ENCODE peak calls at places on chromosomes 4 and X, in five cellular contexts. M, B, F, U and X are unnamed samples.

GRCh38 chrX:70998402-70999027 is 67.6 kb upstream of the SLC7A3 start:
- DNase-seq in B (peak; percentile 19), U (peak; percentile 69), F (no peak), M (no peak), X (no peak)

GRCh38 chrX:118530537-118530936 is 34.9 kb downstream of the DOCK11 start:
- DNase-seq in B (no peak), M (no peak), F (no peak), U (no peak), X (no peak)

GRCh38 chr4:153113061-153113837 is 91.0 kb upstream of the TRIM2 start:
- DNase-seq in M (no peak), F (no peak), U (no peak), B (no peak), X (no peak)

GRCh38 chrX:63330681-63331080 is 20.5 kb downstream of the SPIN4 start:
- DNase-seq in U (no peak), F (no peak), B (no peak), M (no peak), X (no peak)

GRCh38 chr4:3305610-3306371 is 13.0 kb downstream of the RGS12 start:
- DNase-seq in M (no peak), U (peak; percentile 45), B (no peak), F (no peak), X (no peak)

GRCh38 chrX:120463241-120463640 is 5.9 kb downstream of the LAMP2 start:
- DNase-seq in F (no peak), U (no peak), M (no peak), B (peak; percentile 40), X (no peak)

GRCh38 chrX:2974946-2975345 is 31.4 kb upstream of the ARSH start:
- DNase-seq in U (no peak), B (no peak), M (no peak), F (no peak), X (no peak)

GRCh38 chrX:115892787-115893671 is 277.5 kb upstream of the AGTR2 start:
- DNase-seq in B (no peak), M (no peak), F (no peak), U (peak; percentile 62), X (no peak)

GRCh38 chr4:143089291-143089690 is 95.4 kb upstream of the USP38 start:
- DNase-seq in B (no peak), M (no peak), U (peak; percentile 3), F (no peak), X (no peak)

GRCh38 chr4:156228706-156229105 is 275.0 kb upstream of the CTSO start:
- DNase-seq in F (no peak), U (no peak), B (no peak), M (no peak), X (no peak)

GRCh38 chr4:169283114-169283509 is 12.4 kb upstream of the SH3RF1 start:
- DNase-seq in U (no peak), M (no peak), F (peak; percentile 14), B (no peak), X (no peak)

GRCh38 chr4:142815834-142816233 is 30.3 kb downstream of the INPP4B start:
- DNase-seq in M (no peak), B (peak; percentile 15), U (no peak), F (no peak), X (no peak)

GRCh38 chrX:71291381-71291780 is 7.9 kb downstream of the NONO start:
- DNase-seq in B (no peak), F (no peak), M (no peak), U (no peak), X (no peak)

DNA sequence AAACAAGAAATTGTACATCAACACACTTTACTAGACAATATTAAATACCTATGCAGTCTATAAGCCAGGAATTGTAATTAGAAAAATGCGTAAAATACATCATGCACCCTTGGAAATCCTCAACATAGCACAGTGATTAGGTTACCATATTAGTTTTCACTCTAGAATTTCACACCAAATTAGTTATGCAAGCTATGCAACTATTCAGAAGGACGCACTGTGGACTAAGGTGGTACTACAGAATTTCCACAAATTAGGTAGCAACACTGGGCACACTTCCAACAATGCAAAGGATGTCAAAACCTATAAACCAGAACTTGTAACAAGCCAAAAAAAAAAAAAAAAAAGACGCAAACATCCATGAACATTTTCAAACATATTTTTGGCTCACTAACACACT is 71.1 kb upstream of the ZCCHC13 start:
- DNase-seq in B (no peak), F (no peak), M (no peak), U (no peak), X (no peak)
- TF ChIP-seq CTCF in B (no peak), F (no peak), M (no peak), U (peak; percentile 4), X (no peak)

DNA sequence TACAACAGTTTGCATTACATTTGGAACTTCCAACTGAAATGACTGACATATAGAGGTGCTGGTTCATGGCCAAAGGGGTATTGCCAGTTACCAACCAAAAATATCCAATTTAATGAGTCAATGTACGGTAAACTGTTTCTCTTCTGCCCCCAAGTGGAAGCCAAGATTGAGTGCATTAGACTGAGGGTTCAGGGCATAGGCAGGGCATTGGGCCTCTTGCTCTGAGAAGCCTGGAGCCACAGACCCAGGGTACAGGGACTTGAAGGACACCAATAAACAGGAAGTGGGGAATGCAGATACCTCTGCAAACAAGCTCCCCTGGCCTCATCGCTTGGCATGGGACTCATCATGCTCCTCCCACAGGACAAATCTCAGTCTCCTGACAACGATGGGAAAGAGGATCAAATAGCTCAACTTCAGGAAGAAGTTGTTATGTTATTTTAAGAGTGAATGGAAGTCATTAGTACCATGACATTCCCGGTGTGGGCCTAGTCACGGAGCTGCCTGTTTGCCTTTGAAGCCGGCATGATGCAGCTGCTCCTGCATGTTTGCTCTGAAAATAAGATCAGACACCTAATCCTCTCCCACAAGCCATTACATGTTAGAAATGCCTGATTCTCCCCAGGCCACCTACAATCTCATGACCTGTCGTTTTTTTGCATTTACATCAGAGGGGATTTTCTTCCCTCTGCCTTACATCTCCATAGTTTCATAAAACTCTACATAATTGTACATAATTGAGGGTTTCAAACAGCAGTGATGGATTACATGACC is 224.2 kb downstream of the RCHY1 start:
- DNase-seq in F (no peak), B (no peak), M (peak; percentile 18), U (peak; percentile 59), X (peak; percentile 6)
- TF ChIP-seq CTCF in F (no peak), B (no peak), M (peak; percentile 39), U (peak; percentile 65), X (peak; percentile 47)

DNA sequence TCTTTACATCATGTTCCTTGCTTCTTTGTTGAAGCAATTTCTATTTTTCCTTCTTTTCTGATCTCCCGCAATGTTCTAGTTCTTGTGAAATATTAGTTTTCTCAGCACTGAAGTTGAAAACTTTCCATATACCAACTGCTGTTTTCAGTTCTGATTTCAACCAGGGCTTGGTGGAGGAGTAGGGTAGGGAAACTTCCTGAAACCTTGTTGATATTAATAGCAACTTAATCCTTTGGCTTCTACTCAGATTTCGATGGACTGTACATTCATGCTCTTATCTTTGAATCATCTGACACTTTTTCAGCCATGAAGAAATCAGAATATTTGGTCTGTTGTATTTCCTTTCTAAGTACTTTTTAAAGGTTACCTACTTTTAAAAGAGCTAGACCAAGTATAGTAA is 315.8 kb downstream of the RPA4 start:
- DNase-seq in B (no peak), M (no peak), U (no peak), F (no peak), X (no peak)
- TF ChIP-seq CTCF in B (no peak), M (no peak), U (no peak), F (no peak), X (no peak)

DNA sequence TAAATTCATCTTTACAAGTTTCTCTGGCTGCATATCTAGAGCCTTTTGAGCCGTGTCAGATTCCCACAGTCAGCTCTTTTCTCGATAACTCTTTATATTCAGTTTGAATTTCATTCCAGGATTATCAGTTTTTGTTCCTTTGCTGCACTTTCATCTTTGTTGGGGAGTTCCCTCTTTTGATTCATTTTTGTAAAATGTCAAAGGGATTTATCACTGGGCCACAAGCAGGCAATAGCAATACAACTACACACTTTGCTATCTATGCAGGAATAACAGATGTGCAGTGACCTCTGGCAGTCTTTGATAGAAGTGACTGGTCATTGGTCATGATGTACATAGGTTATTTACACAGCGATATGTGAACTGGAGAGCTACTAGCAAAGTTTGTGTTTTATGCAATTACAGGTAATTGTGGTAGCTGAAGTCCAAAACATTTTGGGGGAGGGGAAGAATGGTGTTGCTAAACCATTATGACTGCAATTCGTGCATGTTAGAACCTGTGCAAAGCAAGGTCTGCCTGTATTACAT is 43.8 kb downstream of the HPGDS start:
- DNase-seq in F (no peak), M (no peak), B (no peak), U (no peak), X (no peak)
- TF ChIP-seq CTCF in F (no peak), M (no peak), B (no peak), U (no peak), X (no peak)

GRCh38 chr4:122702939-122703338 is 29.6 kb upstream of the BBS12 start:
- DNase-seq in F (no peak), U (no peak), B (no peak), M (no peak), X (no peak)

GRCh38 chr4:122703868-122704267 is 28.6 kb upstream of the BBS12 start:
- DNase-seq in F (no peak), B (no peak), M (no peak), U (peak; percentile 7), X (no peak)

GRCh38 chr4:122701965-122702364 is 30.5 kb upstream of the BBS12 start:
- DNase-seq in U (no peak), F (no peak), B (no peak), M (no peak), X (no peak)

GRCh38 chr4:122701061-122701460 is 31.4 kb upstream of the BBS12 start:
- DNase-seq in M (no peak), F (no peak), B (no peak), U (no peak), X (no peak)

DNA sequence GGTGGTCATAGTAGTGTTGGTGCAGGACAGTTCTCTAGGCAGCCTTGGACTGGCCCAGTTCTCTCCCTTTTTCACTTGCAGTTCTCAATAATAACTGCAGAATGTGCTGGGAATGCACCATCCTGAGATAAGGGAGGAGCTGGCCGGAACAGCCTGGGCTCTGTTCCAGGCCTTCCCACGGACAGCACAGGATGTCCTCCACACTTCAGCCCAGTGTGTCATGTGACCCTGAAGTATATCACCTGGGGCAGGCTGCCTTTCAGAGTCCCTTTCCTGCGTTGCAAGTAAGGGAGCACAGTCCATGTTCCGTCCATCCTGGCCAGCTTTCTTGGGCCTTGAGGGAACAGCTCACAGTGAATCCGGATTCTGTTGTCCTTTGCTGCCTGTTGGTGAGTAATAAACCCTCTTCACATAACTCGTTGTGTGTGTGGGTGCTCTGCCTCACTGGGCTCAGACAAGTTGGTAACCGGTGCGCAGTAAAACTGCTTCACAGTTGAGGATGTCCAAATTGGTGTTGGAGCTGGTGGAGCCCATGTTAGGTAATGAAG is 32.3 kb upstream of the BBS12 start:
- DNase-seq in B (no peak), M (no peak), U (no peak), F (no peak), X (no peak)
- TF ChIP-seq CTCF in B (no peak), M (no peak), U (no peak), F (no peak), X (no peak)

GRCh38 chr4:11428701-11429571 is at the start of gene HS3ST1:
- DNase-seq in U (peak; percentile 89), M (peak; percentile 62), B (peak; percentile 71), F (peak; percentile 67), X (peak; percentile 80)
- TF ChIP-seq CTCF in U (peak; percentile 70), M (peak; percentile 81), B (peak; percentile 59), F (peak; percentile 47), X (peak; percentile 58)